ENCODE peak calls at places on chromosomes 1 and 21, in seven cellular contexts. S is tibial nerve, L is stomach, I is upper lobe of left lung, D is suprapubic skin, X is HepG2, F is transverse colon. A is an unnamed sample. For H3K27me3, the result is how much of the 10 kb centered on the place peaks cover.

GRCh38 chr21:27812279-27812678 is 845.4 kb upstream of the ADAMTS5 start:
- DNase-seq in S (no peak), L (no peak), I (no peak), D (no peak), X (no peak), F (no peak), A (no peak)

GRCh38 chr1:37238376-37239224 is 204.3 kb upstream of the GRIK3 start:
- DNase-seq in S (no peak), L (no peak), I (no peak), D (no peak), X (no peak), F (no peak), A (no peak)

GRCh38 chr1:10710489-10710888 is 86.0 kb downstream of the CASZ1 start:
- DNase-seq in S (no peak), L (no peak), I (peak), D (no peak), X (no peak), F (no peak), A (no peak)

GRCh38 chr1:180611016-180611930 is 20.5 kb upstream of the XPR1 start:
- DNase-seq in S (no peak), L (no peak), I (peak), D (no peak), X (no peak), F (no peak), A (no peak)

GRCh38 chr1:90220496-90220895 is 225.6 kb downstream of the ZNF326 start:
- DNase-seq in S (no peak), L (no peak), I (no peak), D (no peak), X (no peak), F (no peak), A (no peak)

GRCh38 chr21:34869541-34869940 is 179.6 kb downstream of the RUNX1 start:
- DNase-seq in S (no peak), L (no peak), I (peak), D (no peak), X (no peak), F (no peak), A (no peak)

GRCh38 chr1:218156602-218157001 is 128.5 kb upstream of the RRP15 start:
- DNase-seq in S (no peak), L (no peak), I (no peak), D (no peak), X (no peak), F (peak), A (no peak)

GRCh38 chr1:184982002-184982954 is 8.0 kb upstream of the NIBAN1 start:
- DNase-seq in S (peak), L (peak), I (peak), D (peak), X (peak), F (peak), A (no peak)

GRCh38 chr1:228276901-228277490 is 69.2 kb downstream of the OBSCN start:
- DNase-seq in S (no peak), L (no peak), I (no peak), D (no peak), X (no peak), F (no peak), A (no peak)

GRCh38 chr1:172286629-172287076 is 133.8 kb upstream of the C1orf105 start:
- DNase-seq in S (peak), L (no peak), I (no peak), D (no peak), X (no peak), F (no peak), A (no peak)

GRCh38 chr1:216325946-216326345 is 97.3 kb downstream of the USH2A start:
- DNase-seq in S (no peak), L (no peak), I (no peak), D (no peak), X (no peak), F (no peak), A (no peak)

GRCh38 chr1:180482425-180483275 is 19.7 kb downstream of the ACBD6 start:
- DNase-seq in S (no peak), L (no peak), I (no peak), D (no peak), X (peak), F (no peak), A (no peak)

GRCh38 chr1:149928388-149928724 is 753 bp upstream of the SF3B4 start:
- DNase-seq in S (no peak), L (no peak), I (no peak), D (no peak), X (no peak), F (no peak), A (no peak)

GRCh38 chr1:189787201-189787600 is 690.5 kb downstream of the BRINP3 start:
- DNase-seq in S (no peak), L (no peak), I (no peak), D (no peak), X (peak), F (no peak), A (no peak)

GRCh38 chr1:2270260-2271100 is 42.4 kb downstream of the SKI start:
- DNase-seq in S (no peak), L (no peak), I (no peak), D (no peak), X (peak), F (no peak), A (no peak)

GRCh38 chr1:231918239-231919015 is 291.8 kb downstream of the DISC1 start:
- DNase-seq in S (no peak), L (no peak), I (no peak), D (no peak), X (no peak), F (peak), A (no peak)

GRCh38 chr1:15997076-15997585 is 6.9 kb upstream of the SRARP start:
- DNase-seq in S (no peak), L (no peak), I (no peak), D (no peak), X (no peak), F (no peak), A (no peak)

GRCh38 chr1:28913786-28914227 is 562 bp upstream of the EPB41 start:
- DNase-seq in S (no peak), L (no peak), I (no peak), D (no peak), X (no peak), F (no peak), A (no peak)

GRCh38 chr1:231395996-231396385 is 26.1 kb downstream of the EGLN1 start:
- DNase-seq in S (no peak), L (no peak), I (no peak), D (no peak), X (no peak), F (no peak), A (no peak)

GRCh38 chr1:30877205-30877912 is 31.2 kb downstream of the SDC3 start:
- DNase-seq in S (peak), L (peak), I (peak), D (no peak), X (no peak), F (peak), A (peak)
- H3K27me3 ChIP-seq in S (under half), L (under half), I (under half), D (under half), X (under half), F (under half), A (under half)

GRCh38 chr1:64060611-64061302 is 142.7 kb upstream of the UBE2U start:
- DNase-seq in S (no peak), L (no peak), I (no peak), D (no peak), X (no peak), F (no peak), A (no peak)

GRCh38 chr1:64062529-64062928 is 140.9 kb upstream of the UBE2U start:
- DNase-seq in S (no peak), L (no peak), I (no peak), D (no peak), X (no peak), F (no peak), A (no peak)

GRCh38 chr1:64059556-64059955 is 143.9 kb upstream of the UBE2U start:
- DNase-seq in S (no peak), L (no peak), I (no peak), D (no peak), X (no peak), F (no peak), A (no peak)

GRCh38 chr1:64062941-64063581 is 140.4 kb upstream of the UBE2U start:
- DNase-seq in S (no peak), L (no peak), I (no peak), D (no peak), X (no peak), F (no peak), A (no peak)

DNA sequence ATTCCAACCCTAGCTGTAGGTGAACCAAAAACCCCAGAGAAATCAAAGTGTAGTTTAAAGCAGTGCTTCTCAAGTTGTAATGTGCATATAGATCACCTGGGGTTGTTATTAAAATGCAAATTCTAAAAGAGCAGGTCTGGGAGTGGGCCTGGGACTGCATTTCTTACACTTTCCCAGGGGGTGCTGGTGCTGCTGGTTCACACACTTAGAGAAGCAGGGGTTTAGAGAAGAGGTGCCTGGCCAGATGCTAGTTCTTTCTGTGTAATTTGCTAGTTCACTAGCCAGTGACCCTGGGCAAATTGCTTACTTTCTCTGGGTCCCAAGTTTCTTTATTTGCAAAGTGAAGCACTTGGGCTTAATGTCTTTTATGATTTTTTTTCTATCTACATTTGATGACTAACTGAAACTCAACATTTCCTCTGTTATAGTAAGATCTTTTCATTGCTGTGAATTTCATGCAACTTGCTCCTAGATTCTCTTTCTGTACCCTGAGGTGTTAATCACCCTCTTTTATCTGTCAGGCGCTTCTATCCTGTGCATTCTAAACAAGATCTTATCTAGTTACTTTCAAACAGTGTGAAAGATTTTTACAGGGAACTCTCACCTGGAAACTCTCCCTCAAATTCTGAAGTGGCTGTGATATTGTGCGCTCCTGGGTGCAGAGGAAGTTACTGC is 141.9 kb upstream of the UBE2U start:
- DNase-seq in S (no peak), L (no peak), I (no peak), D (no peak), X (no peak), F (no peak), A (no peak)
- TF ChIP-seq CTCF in S (no peak), L (no peak), I (no peak), D (no peak), X (no peak), F (no peak), A (no peak)

GRCh38 chr1:51661081-51661518 is 44.2 kb downstream of the OSBPL9 start:
- DNase-seq in S (no peak), L (no peak), I (no peak), D (no peak), X (no peak), F (no peak), A (no peak)
- TF ChIP-seq EP300 in S (peak), L (no peak), I (no peak), D (no peak), X (no peak), F (no peak), A (no peak)

GRCh38 chr1:207974146-207974545 is 63.2 kb upstream of the CD34 start:
- DNase-seq in S (no peak), L (no peak), I (no peak), D (no peak), X (no peak), F (no peak), A (no peak)
- H3K27me3 ChIP-seq in S (under half), L (under half), I (under half), D (under half), X (under half), F (under half), A (under half)

DNA sequence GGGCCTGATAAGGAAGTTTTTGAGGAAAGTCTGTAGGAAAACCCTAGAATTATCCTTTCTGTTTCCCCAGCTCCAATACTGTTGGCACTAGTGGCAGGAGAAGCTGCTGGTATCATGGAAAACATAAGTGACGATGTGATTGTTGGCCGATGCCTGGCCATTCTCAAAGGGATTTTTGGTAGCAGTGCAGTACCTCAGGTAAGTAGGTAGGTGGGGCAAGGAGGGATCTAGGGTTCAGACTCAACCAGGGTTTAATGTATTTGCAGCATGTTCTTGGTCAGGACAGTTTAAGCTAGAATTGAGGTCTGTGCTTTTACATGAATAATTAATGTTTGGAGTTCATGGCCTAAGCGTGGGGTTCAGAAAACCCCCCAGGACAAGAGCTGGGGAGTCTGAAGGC is 62.1 kb downstream of the KDM1A start:
- DNase-seq in S (no peak), L (no peak), I (no peak), D (no peak), X (no peak), F (no peak), A (no peak)
- TF ChIP-seq CTCF in S (no peak), L (no peak), I (no peak), D (no peak), X (peak), F (no peak), A (no peak)

GRCh38 chr1:155123801-155124200 is 3.9 kb upstream of the EFNA1 start:
- DNase-seq in S (no peak), L (no peak), I (no peak), D (no peak), X (no peak), F (no peak), A (no peak)

GRCh38 chr1:155117610-155118009 is 10.1 kb upstream of the EFNA1 start:
- DNase-seq in S (no peak), L (no peak), I (no peak), D (no peak), X (no peak), F (no peak), A (no peak)

GRCh38 chr1:155122308-155122707 is 5.4 kb upstream of the EFNA1 start:
- DNase-seq in S (no peak), L (no peak), I (no peak), D (no peak), X (no peak), F (no peak), A (no peak)

GRCh38 chr1:155121249-155121648 is 6.4 kb upstream of the EFNA1 start:
- DNase-seq in S (no peak), L (no peak), I (no peak), D (no peak), X (no peak), F (no peak), A (no peak)

GRCh38 chr1:155120253-155120652 is 7.4 kb upstream of the EFNA1 start:
- DNase-seq in S (no peak), L (no peak), I (no peak), D (no peak), X (no peak), F (no peak), A (no peak)
- TF ChIP-seq EP300 in S (no peak), L (no peak), I (no peak), D (no peak), X (no peak), F (no peak), A (no peak)